ENCODE peak calls at places on chromosomes 6 and 20, in seven cellular contexts. W, B, T, Z, F, Y and L are unnamed samples.
A peak's percentile ranks its signal among the peaks of the same experiment; 100 is the strongest.

GRCh38 chr6:47308223-47308567 is 1.5 kb downstream of the TNFRSF21 start:
- DNase-seq in F (no peak), Y (no peak), Z (no peak), B (no peak), T (no peak), W (no peak), L (no peak)

GRCh38 chr6:119156742-119157494 is 78.5 kb upstream of the FAM184A start:
- DNase-seq in F (no peak), Y (no peak), B (no peak), W (no peak), Z (no peak), T (no peak), L (no peak)

GRCh38 chr20:7924692-7925091 is 15.6 kb downstream of the HAO1 start:
- DNase-seq in W (no peak), Z (no peak), Y (no peak), T (no peak), F (no peak), B (no peak), L (peak; percentile 9)

GRCh38 chr6:52697903-52698302 is 27.0 kb downstream of the TMEM14A start:
- DNase-seq in B (no peak), Y (peak; percentile 55), W (no peak), F (no peak), T (no peak), Z (no peak), L (no peak)

GRCh38 chr20:59611286-59611685 is 6.9 kb downstream of the PHACTR3 start:
- DNase-seq in B (no peak), Y (no peak), Z (no peak), F (no peak), W (no peak), T (no peak), L (no peak)

GRCh38 chr6:138106665-138107077 is 548 bp downstream of the PERP start:
- DNase-seq in B (no peak), Z (no peak), T (no peak), Y (no peak), W (no peak), F (no peak), L (no peak)

GRCh38 chr6:25942561-25943147 is 12.2 kb upstream of the SLC17A2 start:
- DNase-seq in Z (peak; percentile 80), W (no peak), F (no peak), T (peak; percentile 35), B (no peak), Y (peak; percentile 34), L (no peak)

GRCh38 chr6:22194188-22194921 is 102.5 kb downstream of the PRL start:
- DNase-seq in T (no peak), W (no peak), F (no peak), Z (no peak), B (no peak), Y (no peak), L (peak; percentile 42)

GRCh38 chr6:64062960-64063683 is 427.5 kb downstream of the PHF3 start:
- DNase-seq in F (no peak), B (no peak), W (no peak), Z (no peak), Y (no peak), T (no peak), L (no peak)

GRCh38 chr6:45555981-45556771 is 178.4 kb upstream of the SUPT3H start:
- DNase-seq in Y (no peak), F (no peak), Z (no peak), W (no peak), B (no peak), T (no peak), L (no peak)

GRCh38 chr6:13404115-13404891 is 76.0 kb upstream of the TBC1D7 start:
- DNase-seq in Y (no peak), W (no peak), B (no peak), T (no peak), Z (peak; percentile 88), F (no peak), L (no peak)

GRCh38 chr20:9374068-9374467 is 140.3 kb upstream of the LAMP5 start:
- DNase-seq in B (no peak), F (no peak), Z (no peak), Y (no peak), T (no peak), W (no peak), L (no peak)

GRCh38 chr6:6918216-6918983 is 189.4 kb upstream of the RREB1 start:
- DNase-seq in Z (no peak), W (no peak), B (no peak), Y (no peak), F (no peak), T (no peak), L (peak; percentile 66)

GRCh38 chr6:106538145-106538544 is 91.2 kb downstream of the RTN4IP1 start:
- DNase-seq in Z (no peak), F (no peak), W (no peak), Y (no peak), T (no peak), B (no peak), L (no peak)

GRCh38 chr20:41436679-41437078 is 70.1 kb upstream of the EMILIN3 start:
- DNase-seq in T (no peak), Z (no peak), B (no peak), W (no peak), F (no peak), Y (no peak), L (no peak)

GRCh38 chr6:105786449-105786848 is 299.7 kb upstream of the PRDM1 start:
- DNase-seq in Z (no peak), T (no peak), W (no peak), F (no peak), B (no peak), Y (no peak), L (no peak)

GRCh38 chr6:157614026-157614484 is 209.0 kb upstream of the SNX9 start:
- DNase-seq in T (peak; percentile 17), Y (no peak), B (no peak), F (peak; percentile 60), Z (no peak), W (no peak), L (no peak)

GRCh38 chr6:36852481-36853147 is 13.4 kb upstream of the CPNE5 start:
- DNase-seq in F (peak; percentile 73), Z (peak; percentile 94), Y (no peak), B (no peak), T (no peak), W (no peak), L (no peak)

DNA sequence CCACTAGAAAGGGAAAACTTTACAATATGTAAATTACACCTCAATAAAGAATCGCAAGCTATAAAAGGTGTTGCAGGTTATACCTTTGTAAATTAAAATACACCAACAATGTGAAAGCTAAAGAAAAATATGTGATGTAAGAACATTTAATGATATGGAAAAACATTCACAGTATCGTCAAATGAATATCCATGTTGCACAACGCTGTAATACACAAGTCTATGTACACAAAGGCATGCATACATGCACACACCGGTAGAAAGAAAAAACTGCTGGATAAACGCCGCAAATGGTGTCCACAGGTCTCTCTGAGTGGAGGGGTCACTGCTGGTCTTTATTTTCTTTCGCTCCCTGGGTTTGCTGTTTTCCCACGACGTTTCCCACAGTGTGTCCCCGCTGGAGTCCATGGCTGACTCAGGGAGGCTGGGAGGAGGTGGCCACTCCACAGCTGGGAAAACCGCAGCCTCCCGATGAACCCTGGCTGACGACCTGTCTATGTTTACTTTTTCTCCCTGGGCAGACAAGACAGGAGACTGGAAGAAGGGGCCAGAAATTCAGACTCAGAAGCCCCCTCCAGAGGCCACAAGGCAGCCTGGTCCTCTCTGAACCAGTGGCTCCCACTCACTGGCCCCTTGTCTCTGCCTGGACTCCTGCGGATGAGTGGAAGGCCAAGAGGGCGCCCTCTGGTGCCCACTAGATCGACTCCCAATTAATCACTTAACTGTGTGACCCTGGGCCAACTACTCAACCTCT is 13.0 kb upstream of the BPI start:
- DNase-seq in W (no peak), F (peak; percentile 72), Z (peak; percentile 88), Y (peak; percentile 92), T (peak; percentile 59), B (no peak), L (no peak)
- TF ChIP-seq CTCF in W (no peak), F (no peak), Z (peak; percentile 59), Y (peak; percentile 89), T (peak; percentile 57), B (peak; percentile 34), L (peak; percentile 41)

DNA sequence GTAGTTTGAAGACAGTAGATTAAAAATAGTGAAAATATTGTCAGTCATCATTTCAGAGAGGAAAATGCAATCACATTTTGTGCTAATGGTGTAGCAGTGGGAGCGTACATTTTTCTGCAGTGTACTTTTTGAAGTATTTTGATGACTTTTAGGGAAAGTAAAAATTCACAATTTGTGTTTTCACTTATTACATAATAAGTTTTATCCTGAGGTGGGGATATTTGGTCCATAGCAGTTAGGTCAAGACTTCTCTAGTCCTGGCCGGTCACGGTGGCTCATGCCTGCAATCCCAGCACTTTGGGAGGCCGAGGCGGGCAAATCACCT is 122.3 kb downstream of the SASH1 start:
- DNase-seq in B (no peak), W (no peak), Y (no peak), T (no peak), Z (no peak), F (no peak), L (no peak)
- TF ChIP-seq CTCF in B (no peak), W (no peak), Y (no peak), T (no peak), Z (no peak), F (no peak), L (no peak)

DNA sequence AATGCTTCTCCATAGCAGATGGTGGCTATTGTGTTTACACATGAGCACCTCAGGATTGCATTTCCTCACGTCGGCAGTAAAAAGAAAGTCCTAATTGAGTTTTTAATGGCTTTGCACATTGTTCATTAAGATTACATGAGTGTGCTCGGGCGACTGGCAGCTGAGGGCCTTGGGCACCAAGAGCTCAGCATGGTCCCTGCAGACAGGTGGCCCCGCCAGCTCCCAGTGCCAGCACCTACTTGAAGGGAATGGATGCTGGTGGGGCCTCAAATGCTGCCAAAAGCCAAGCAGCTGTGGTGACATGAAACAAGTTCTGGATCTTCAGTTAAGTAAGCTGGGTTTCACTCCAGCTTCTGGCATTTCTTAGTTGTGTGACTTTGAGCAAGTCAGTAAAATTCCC is 394.3 kb downstream of the PTPRT start:
- DNase-seq in F (no peak), T (no peak), Z (no peak), Y (no peak), W (no peak), B (no peak), L (no peak)
- TF ChIP-seq CTCF in F (no peak), T (no peak), Z (no peak), Y (no peak), W (no peak), B (no peak), L (no peak)

GRCh38 chr6:139117734-139118133 is 17.1 kb upstream of the HECA start:
- DNase-seq in T (no peak), Y (no peak), Z (no peak), B (no peak), W (no peak), F (no peak), L (no peak)
- TF ChIP-seq CTCF in T (no peak), Y (no peak), Z (peak; percentile 26), B (no peak), W (no peak), F (no peak), L (no peak)